ENCODE peak calls at places on chromosomes 13 and 19, in ten cellular contexts. P is uterus, T is left ventricle myocardium inferior, W is dorsolateral prefrontal cortex, U is psoas muscle, D is fibroblast of lung, R is IMR-90, X is bronchial epithelial cell, A is sigmoid colon, O is lower leg skin. L is an unnamed sample.

GRCh38 chr13:65461590-65461989 is 1768.5 kb downstream of the PCDH9 start:
- DNase-seq in P (no peak), W (no peak), X (no peak), U (no peak), A (no peak), T (no peak), D (peak), R (peak), O (no peak), L (no peak)

GRCh38 chr13:113123226-113124150 is 889 bp downstream of the F10 start:
- DNase-seq in P (no peak), O (no peak), T (no peak), D (no peak), A (no peak), R (no peak), U (no peak), X (no peak), W (peak), L (peak)

GRCh38 chr13:112107289-112107688 is 40.3 kb downstream of the SOX1 start:
- DNase-seq in W (no peak), D (no peak), T (no peak), P (no peak), A (no peak), U (no peak), O (no peak), X (no peak), R (no peak), L (no peak)

GRCh38 chr13:91066745-91067144 is 280.7 kb upstream of the MIR17HG start:
- DNase-seq in A (no peak), R (no peak), U (no peak), D (no peak), X (no peak), O (no peak), P (no peak), T (no peak), W (no peak), L (no peak)

GRCh38 chr19:30539981-30540380 is 167.8 kb downstream of the ZNF536 start:
- DNase-seq in O (no peak), X (no peak), D (no peak), W (no peak), T (no peak), P (no peak), U (no peak), R (no peak), A (no peak), L (no peak)

GRCh38 chr13:36131215-36131930 is at the start of gene DCLK1:
- DNase-seq in O (peak), U (peak), D (peak), P (peak), A (peak), X (no peak), T (peak), R (no peak), W (peak), L (peak)

GRCh38 chr13:30796833-30797601 is 61.7 kb downstream of the ALOX5AP start:
- DNase-seq in U (no peak), A (peak), P (no peak), R (peak), D (no peak), T (no peak), X (peak), O (no peak), W (no peak), L (no peak)

GRCh38 chr13:112637017-112637801 is 49.3 kb upstream of the TUBGCP3 start:
- DNase-seq in A (no peak), P (no peak), X (no peak), T (no peak), W (no peak), D (no peak), O (no peak), U (no peak), R (no peak), L (peak)

GRCh38 chr13:106110241-106110855 is 425.1 kb downstream of the EFNB2 start:
- DNase-seq in O (no peak), D (no peak), R (peak), P (no peak), U (no peak), T (no peak), W (no peak), A (no peak), X (peak), L (no peak)

GRCh38 chr13:43963726-43964125 is 84.0 kb downstream of the LACC1 start:
- DNase-seq in T (no peak), U (no peak), R (no peak), D (no peak), A (no peak), P (no peak), W (no peak), O (no peak), X (no peak), L (no peak)

GRCh38 chr13:101554420-101555125 is 102.1 kb downstream of the ITGBL1 start:
- DNase-seq in O (no peak), D (no peak), U (no peak), R (no peak), A (no peak), P (no peak), T (no peak), X (no peak), W (no peak), L (no peak)

GRCh38 chr19:55212447-55212846 is 3.1 kb upstream of the PTPRH start:
- DNase-seq in T (no peak), X (no peak), W (no peak), O (no peak), R (no peak), A (no peak), D (no peak), P (no peak), U (no peak), L (no peak)

GRCh38 chr13:70249332-70250064 is 141.2 kb upstream of the KLHL1 start:
- DNase-seq in A (no peak), T (no peak), O (no peak), R (no peak), W (no peak), D (peak), X (peak), P (no peak), U (no peak), L (no peak)

GRCh38 chr13:34469212-34469983 is 472.7 kb upstream of the NBEA start:
- DNase-seq in A (no peak), O (no peak), T (no peak), W (no peak), R (no peak), U (no peak), X (peak), P (no peak), D (peak), L (no peak)

GRCh38 chr19:35639863-35640262 is 1.7 kb upstream of the ETV2 start:
- DNase-seq in U (no peak), T (no peak), A (no peak), O (no peak), X (no peak), R (no peak), W (no peak), D (no peak), P (no peak), L (no peak)

GRCh38 chr13:98187155-98187726 is 10.2 kb upstream of the RNF113B start:
- DNase-seq in U (no peak), X (no peak), T (no peak), O (no peak), R (no peak), P (no peak), D (no peak), W (no peak), A (no peak), L (no peak)

GRCh38 chr13:99086149-99086868 is 108.4 kb upstream of the DOCK9 start:
- DNase-seq in R (peak), P (peak), D (peak), X (peak), W (no peak), O (no peak), A (peak), U (peak), T (peak), L (peak)

GRCh38 chr19:58575183-58576041 is 2.3 kb upstream of the MZF1 start:
- DNase-seq in A (peak), P (peak), W (peak), U (peak), O (peak), X (peak), T (peak), D (peak), R (peak), L (peak)

GRCh38 chr19:13102666-13103584 is at the start of gene LYL1:
- DNase-seq in R (no peak), W (no peak), X (no peak), O (no peak), T (peak), U (peak), A (peak), P (peak), D (no peak), L (peak)

GRCh38 chr19:23778566-23778965 is 19.9 kb upstream of the ZNF681 start:
- DNase-seq in W (no peak), R (no peak), O (no peak), X (no peak), T (no peak), A (no peak), U (no peak), P (no peak), D (no peak), L (no peak)

GRCh38 chr13:114282143-114282685 is 813 bp downstream of the UPF3A start:
- DNase-seq in O (peak), U (peak), T (peak), X (peak), W (peak), A (peak), P (no peak), R (peak), D (peak), L (peak)

GRCh38 chr13:35963982-35964665 is 167.1 kb downstream of the DCLK1 start:
- DNase-seq in X (no peak), P (no peak), D (peak), T (no peak), W (no peak), O (no peak), A (no peak), U (no peak), R (no peak), L (no peak)

GRCh38 chr19:23385404-23385803 is 9.9 kb downstream of the ZNF91 start:
- DNase-seq in X (no peak), A (no peak), P (no peak), U (no peak), O (no peak), W (no peak), T (no peak), R (no peak), D (no peak), L (no peak)

GRCh38 chr13:41610426-41610825 is 153.1 kb downstream of the RGCC start:
- DNase-seq in O (peak), U (peak), X (peak), R (peak), T (peak), A (no peak), P (no peak), W (no peak), D (peak), L (peak)

GRCh38 chr13:78978381-78978998 is 319.5 kb upstream of the OBI1 start:
- DNase-seq in R (peak), U (no peak), X (peak), P (peak), W (no peak), A (no peak), T (no peak), O (peak), D (peak), L (no peak)

DNA sequence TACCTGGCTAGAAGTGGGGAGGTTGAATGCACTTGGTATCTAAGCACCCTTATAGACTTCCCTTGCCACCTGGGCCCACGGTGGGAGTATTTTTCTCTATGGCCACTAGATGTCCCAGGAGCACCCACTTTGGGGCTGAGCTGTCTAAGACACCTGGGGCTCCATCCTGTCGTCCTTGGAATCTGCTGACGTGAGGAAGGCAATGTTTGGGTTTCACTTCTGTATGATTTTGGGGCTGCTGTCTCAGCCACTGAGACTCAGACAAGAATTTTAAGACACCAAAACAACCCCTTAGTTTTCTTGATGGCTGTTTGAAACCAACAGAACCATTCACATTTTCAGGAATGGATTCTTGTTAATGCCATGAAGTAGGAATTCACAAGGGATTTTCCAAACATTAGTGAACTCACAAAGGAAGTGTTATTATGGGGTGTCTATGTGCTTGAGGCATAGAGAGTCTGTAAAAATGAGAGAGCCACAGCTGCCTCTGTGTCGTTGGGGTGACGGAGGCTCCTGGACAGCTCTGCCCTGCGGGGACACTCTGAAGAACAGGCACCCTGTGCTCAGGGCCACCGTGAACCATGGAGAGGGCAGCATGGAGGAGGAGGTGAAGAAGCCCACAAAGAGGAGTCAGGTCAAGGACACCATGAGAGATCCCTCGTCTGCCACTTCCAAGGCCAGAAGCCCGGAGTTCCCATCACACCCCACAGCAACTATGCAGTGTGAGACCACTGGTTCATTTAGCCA is 106.8 kb upstream of the SPATA13 start:
- DNase-seq in D (peak), R (peak), T (no peak), A (no peak), W (peak), O (no peak), U (no peak), P (peak), X (peak), L (no peak)
- TF ChIP-seq CTCF in D (peak), R (peak), T (peak), A (peak), W (peak), O (no peak), U (peak), P (peak), X (peak), L (peak)

GRCh38 chr19:10292789-10293636 is 3.3 kb downstream of the ICAM5 start:
- DNase-seq in W (no peak), P (no peak), T (no peak), R (no peak), A (no peak), U (no peak), D (no peak), O (no peak), X (no peak), L (no peak)
- H3K4me3 ChIP-seq in W (no peak), P (no peak), T (peak), R (peak), A (no peak), U (peak), D (peak), O (no peak), X (no peak), L (peak)

GRCh38 chr19:17105548-17105947 is 30.0 kb downstream of the MYO9B start:
- DNase-seq in R (no peak), O (no peak), T (no peak), X (no peak), W (no peak), U (no peak), D (no peak), P (no peak), A (no peak), L (no peak)
- TF ChIP-seq CTCF in R (no peak), O (no peak), T (no peak), X (no peak), W (no peak), U (no peak), D (no peak), P (no peak), A (no peak), L (no peak)

DNA sequence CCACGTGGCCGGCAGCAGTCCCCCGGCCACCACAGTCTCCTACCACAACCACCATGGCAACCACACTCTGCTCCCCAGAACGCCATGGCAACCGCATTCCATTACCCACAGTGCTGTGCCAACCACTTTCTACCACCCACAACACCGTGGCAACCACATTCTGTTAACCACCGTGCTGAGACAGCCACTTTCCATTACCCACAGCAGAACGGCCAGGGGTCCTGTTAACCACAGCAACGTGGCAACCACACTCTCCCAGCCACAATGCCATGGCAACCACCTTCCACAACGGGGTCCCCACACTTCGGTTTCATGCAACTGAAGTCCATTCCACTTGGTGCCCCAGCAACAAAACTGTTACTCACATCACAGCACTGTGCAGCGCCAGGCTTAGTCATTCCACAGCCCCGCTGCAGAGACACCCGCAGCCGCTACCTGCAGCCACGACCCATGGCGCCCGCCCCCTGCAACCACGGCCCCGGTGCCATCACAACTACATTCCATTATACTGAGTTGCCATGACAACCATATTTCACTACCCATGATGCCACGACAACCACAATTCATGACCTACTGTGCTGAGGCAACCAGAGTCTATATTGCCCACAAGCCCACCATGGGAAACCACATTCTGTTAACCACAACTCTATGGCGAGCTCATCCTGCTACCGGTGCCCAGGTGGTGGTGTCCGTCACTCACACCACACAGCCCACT is 10.0 kb downstream of the DPF1 start:
- DNase-seq in U (no peak), R (peak), P (no peak), O (no peak), A (no peak), D (peak), X (no peak), W (peak), T (no peak), L (no peak)
- H3K4me3 ChIP-seq in U (no peak), R (no peak), P (no peak), O (no peak), A (no peak), D (no peak), X (no peak), W (peak), T (no peak), L (no peak)

L was measured in kidney.